ENCODE peak calls at places on chromosomes 12 and 14, in ten cellular contexts. N is NCI-H510A treated with DMSO at 0.1 percent for 48 hours; E is posterior cingulate gyrus; P is AG04450; U is central memory CD4-positive, alpha-beta T cell; K is CD8-positive, alpha-beta T cell; W is cardiac muscle cell; L is psoas muscle; Z is BJ; A is GF-D8. C is an unnamed sample.

GRCh38 chr14:34036319-34036761 is 85.5 kb upstream of the EGLN3 start:
- DNase-seq in N (no peak), E (no peak), P (no peak), U (no peak), K (no peak), W (no peak), L (no peak), Z (no peak), A (no peak), C (no peak)

GRCh38 chr14:38405851-38406630 is 150.1 kb upstream of the CLEC14A start:
- DNase-seq in N (peak; percentile 9), E (no peak), P (no peak), U (no peak), K (no peak), W (peak; percentile 37), L (no peak), Z (peak; percentile 75), A (no peak), C (no peak)

GRCh38 chr12:84128117-84128991 is 784.2 kb downstream of the SLC6A15 start:
- DNase-seq in N (no peak), E (peak; percentile 63), P (no peak), U (no peak), K (no peak), W (no peak), L (no peak), Z (no peak), A (no peak), C (no peak)

GRCh38 chr12:114665411-114666181 is 18.4 kb downstream of the TBX3 start:
- DNase-seq in N (no peak), E (no peak), P (no peak), U (no peak), K (no peak), W (no peak), L (peak; percentile 23), Z (no peak), A (no peak), C (no peak)

GRCh38 chr12:27534765-27535161 is 10.8 kb downstream of the PPFIBP1 start:
- DNase-seq in N (no peak), E (no peak), P (no peak), U (no peak), K (no peak), W (no peak), L (no peak), Z (no peak), A (no peak), C (no peak)

GRCh38 chr12:69000540-69001243 is 67.7 kb upstream of the CPM start:
- DNase-seq in N (no peak), E (no peak), P (peak; percentile 21), U (no peak), K (no peak), W (no peak), L (no peak), Z (no peak), A (no peak), C (no peak)

GRCh38 chr12:10718279-10718821 is 4.8 kb downstream of the YBX3 start:
- DNase-seq in N (no peak), E (no peak), P (peak; percentile 68), U (no peak), K (no peak), W (peak; percentile 27), L (no peak), Z (no peak), A (no peak), C (peak; percentile 60)

GRCh38 chr14:61334197-61334701 is 12.9 kb downstream of the PRKCH start:
- DNase-seq in N (no peak), E (no peak), P (no peak), U (no peak), K (no peak), W (peak; percentile 35), L (no peak), Z (no peak), A (no peak), C (no peak)

GRCh38 chr12:47091009-47091408 is 11.2 kb upstream of the AMIGO2 start:
- DNase-seq in N (no peak), E (no peak), P (no peak), U (no peak), K (no peak), W (no peak), L (no peak), Z (no peak), A (no peak), C (no peak)

GRCh38 chr12:132741620-132742019 is 20.0 kb downstream of the ANKLE2 start:
- DNase-seq in N (no peak), E (no peak), P (no peak), U (no peak), K (no peak), W (no peak), L (no peak), Z (no peak), A (no peak), C (no peak)

GRCh38 chr12:18430425-18431048 is 169.2 kb downstream of the PIK3C2G start:
- DNase-seq in N (peak; percentile 72), E (no peak), P (peak; percentile 32), U (no peak), K (no peak), W (peak; percentile 72), L (no peak), Z (no peak), A (no peak), C (peak; percentile 43)

GRCh38 chr14:32137313-32137712 is 60.2 kb downstream of the ARHGAP5 start:
- DNase-seq in N (no peak), E (no peak), P (no peak), U (no peak), K (no peak), W (no peak), L (no peak), Z (no peak), A (no peak), C (no peak)

GRCh38 chr12:127957001-127957660 is 309.8 kb upstream of the TMEM132C start:
- DNase-seq in N (no peak), E (no peak), P (no peak), U (no peak), K (no peak), W (no peak), L (no peak), Z (peak; percentile 23), A (no peak), C (no peak)

GRCh38 chr12:81797100-81797499 is 38.0 kb upstream of the PPFIA2 start:
- DNase-seq in N (no peak), E (no peak), P (no peak), U (no peak), K (no peak), W (peak; percentile 33), L (no peak), Z (no peak), A (no peak), C (peak; percentile 16)

GRCh38 chr12:47360771-47361388 is 281.1 kb upstream of the AMIGO2 start:
- DNase-seq in N (peak; percentile 13), E (no peak), P (no peak), U (peak; percentile 78), K (peak; percentile 34), W (no peak), L (no peak), Z (no peak), A (peak; percentile 65), C (no peak)

GRCh38 chr14:61475316-61475715 is 153.9 kb downstream of the PRKCH start:
- DNase-seq in N (peak; percentile 65), E (no peak), P (peak; percentile 43), U (peak; percentile 44), K (no peak), W (peak; percentile 75), L (no peak), Z (no peak), A (no peak), C (peak; percentile 73)

GRCh38 chr14:102693006-102693755 is 84.1 kb upstream of the TRAF3 start:
- DNase-seq in N (peak; percentile 69), E (no peak), P (no peak), U (no peak), K (no peak), W (peak; percentile 21), L (no peak), Z (no peak), A (no peak), C (no peak)

GRCh38 chr12:107402041-107403022 is 283.3 kb upstream of the PWP1 start:
- DNase-seq in N (peak; percentile 68), E (no peak), P (no peak), U (peak; percentile 52), K (peak; percentile 31), W (peak; percentile 72), L (no peak), Z (no peak), A (no peak), C (peak; percentile 70)

GRCh38 chr14:37544407-37544806 is 50.6 kb downstream of the FOXA1 start:
- DNase-seq in N (no peak), E (no peak), P (no peak), U (no peak), K (no peak), W (no peak), L (no peak), Z (no peak), A (no peak), C (no peak)

GRCh38 chr14:102185360-102185759 is 45.7 kb downstream of the WDR20 start:
- DNase-seq in N (peak; percentile 85), E (no peak), P (no peak), U (no peak), K (no peak), W (no peak), L (no peak), Z (no peak), A (no peak), C (no peak)

GRCh38 chr14:74501135-74501614 is 7.6 kb downstream of the ISCA2 start:
- DNase-seq in N (peak; percentile 89), E (peak; percentile 91), P (peak; percentile 51), U (no peak), K (no peak), W (peak; percentile 82), L (peak; percentile 76), Z (no peak), A (no peak), C (peak; percentile 70)

GRCh38 chr14:50932592-50933500 is 11.4 kb downstream of the PYGL start:
- DNase-seq in N (no peak), E (no peak), P (no peak), U (no peak), K (no peak), W (no peak), L (no peak), Z (no peak), A (peak; percentile 41), C (no peak)

GRCh38 chr12:6165418-6165817 is 34.8 kb upstream of the CD9 start:
- DNase-seq in N (no peak), E (no peak), P (no peak), U (no peak), K (no peak), W (no peak), L (no peak), Z (peak; percentile 77), A (no peak), C (no peak)

GRCh38 chr12:66014818-66015217 is 115.7 kb downstream of the LLPH start:
- DNase-seq in N (no peak), E (no peak), P (peak; percentile 30), U (no peak), K (no peak), W (no peak), L (no peak), Z (peak; percentile 69), A (no peak), C (peak; percentile 61)

GRCh38 chr12:79295572-79295971 is 395.2 kb downstream of the PAWR start:
- DNase-seq in N (no peak), E (no peak), P (no peak), U (no peak), K (no peak), W (no peak), L (no peak), Z (no peak), A (no peak), C (no peak)

GRCh38 chr14:54001189-54001878 is 44.7 kb upstream of the BMP4 start:
- DNase-seq in N (no peak), E (no peak), P (no peak), U (no peak), K (no peak), W (peak; percentile 19), L (no peak), Z (no peak), A (no peak), C (no peak)

GRCh38 chr12:118549506-118550109 is 173.3 kb downstream of the SUDS3 start:
- DNase-seq in N (no peak), E (no peak), P (no peak), U (no peak), K (no peak), W (no peak), L (no peak), Z (no peak), A (no peak), C (no peak)

GRCh38 chr12:120856980-120857379 is 47.2 kb downstream of the SPPL3 start:
- DNase-seq in N (no peak), E (no peak), P (no peak), U (no peak), K (no peak), W (no peak), L (no peak), Z (no peak), A (peak; percentile 27), C (no peak)